ENCODE peak calls at places on chromosomes 12 and 14, in five cellular contexts. V is lower lobe of right lung, E is lower leg skin, L is brain microvascular endothelial cell, Y is tibial artery. I is an unnamed sample.

GRCh38 chr14:103432627-103433026 is 47.4 kb downstream of the MARK3 start:
- DNase-seq in V (no peak), L (no peak), E (no peak), Y (no peak), I (no peak)

GRCh38 chr12:10048531-10048930 is 18.0 kb downstream of the CLEC9A start:
- DNase-seq in Y (no peak), V (no peak), L (no peak), E (no peak), I (no peak)

GRCh38 chr14:28831126-28831525 is 64.5 kb downstream of the FOXG1 start:
- DNase-seq in E (no peak), Y (no peak), L (no peak), V (no peak), I (no peak)

GRCh38 chr12:45827974-45828373 is 98.5 kb downstream of the ARID2 start:
- DNase-seq in Y (no peak), L (no peak), E (no peak), V (no peak), I (no peak)

GRCh38 chr14:87109271-87109670 is 883.7 kb downstream of the GALC start:
- DNase-seq in V (no peak), E (no peak), L (no peak), Y (no peak), I (no peak)

GRCh38 chr14:85342858-85343607 is 186.9 kb upstream of the FLRT2 start:
- DNase-seq in V (no peak), L (no peak), Y (no peak), E (no peak), I (no peak)

GRCh38 chr14:61565181-61565580 is 130.1 kb upstream of the HIF1A start:
- DNase-seq in Y (no peak), E (no peak), L (no peak), V (no peak), I (no peak)

GRCh38 chr12:48795550-48796455 is 6.9 kb upstream of the ADCY6 start:
- DNase-seq in V (no peak), E (peak; percentile 94), L (peak; percentile 66), Y (peak; percentile 80), I (peak; percentile 44)

GRCh38 chr12:102026728-102027127 is 35.1 kb downstream of the WASHC3 start:
- DNase-seq in Y (no peak), E (no peak), V (no peak), L (no peak), I (no peak)

GRCh38 chr12:105754313-105754712 is 384.4 kb downstream of the NUAK1 start:
- DNase-seq in L (no peak), V (no peak), E (no peak), Y (no peak), I (no peak)

GRCh38 chr12:45794422-45794821 is 64.9 kb downstream of the ARID2 start:
- DNase-seq in V (no peak), L (no peak), E (no peak), Y (no peak), I (no peak)

GRCh38 chr14:71372411-71372838 is 465.2 kb downstream of the PCNX1 start:
- DNase-seq in E (no peak), V (no peak), L (no peak), Y (no peak), I (no peak)

GRCh38 chr14:89767861-89768268 is 186.7 kb downstream of the EFCAB11 start:
- DNase-seq in E (no peak), V (no peak), Y (no peak), L (peak; percentile 51), I (no peak)

GRCh38 chr14:67265131-67265530 is 23.9 kb downstream of the PALS1 start:
- DNase-seq in Y (no peak), V (no peak), E (no peak), L (peak; percentile 40), I (no peak)

GRCh38 chr14:45359766-45360165 is 106.8 kb upstream of the MIS18BP1 start:
- DNase-seq in L (no peak), V (no peak), E (no peak), Y (no peak), I (no peak)

GRCh38 chr14:90828642-90829487 is 12.6 kb upstream of the TTC7B start:
- DNase-seq in E (no peak), L (no peak), V (peak; percentile 46), Y (no peak), I (no peak)

GRCh38 chr12:9334026-9334692 is 126.0 kb upstream of the PZP start:
- DNase-seq in V (no peak), L (no peak), Y (no peak), E (no peak), I (no peak)

GRCh38 chr12:62604856-62605255 is 138.2 kb downstream of the MON2 start:
- DNase-seq in E (no peak), V (no peak), Y (no peak), L (peak; percentile 36), I (no peak)

GRCh38 chr14:99191663-99192621 is 80.1 kb downstream of the BCL11B start:
- DNase-seq in L (peak; percentile 53), Y (peak; percentile 53), E (no peak), V (no peak), I (no peak)

GRCh38 chr12:22190-22529 is 44.4 kb upstream of the IQSEC3 start:
- DNase-seq in L (no peak), V (no peak), Y (no peak), E (peak; percentile 58), I (no peak)

GRCh38 chr14:105974902-105975301 is 448.5 kb downstream of the TMEM121 start:
- DNase-seq in L (no peak), V (no peak), Y (no peak), E (peak; percentile 84), I (no peak)

GRCh38 chr12:116490481-116490880 is 68.7 kb upstream of the MAP1LC3B2 start:
- DNase-seq in Y (no peak), V (no peak), E (no peak), L (peak; percentile 11), I (no peak)

DNA sequence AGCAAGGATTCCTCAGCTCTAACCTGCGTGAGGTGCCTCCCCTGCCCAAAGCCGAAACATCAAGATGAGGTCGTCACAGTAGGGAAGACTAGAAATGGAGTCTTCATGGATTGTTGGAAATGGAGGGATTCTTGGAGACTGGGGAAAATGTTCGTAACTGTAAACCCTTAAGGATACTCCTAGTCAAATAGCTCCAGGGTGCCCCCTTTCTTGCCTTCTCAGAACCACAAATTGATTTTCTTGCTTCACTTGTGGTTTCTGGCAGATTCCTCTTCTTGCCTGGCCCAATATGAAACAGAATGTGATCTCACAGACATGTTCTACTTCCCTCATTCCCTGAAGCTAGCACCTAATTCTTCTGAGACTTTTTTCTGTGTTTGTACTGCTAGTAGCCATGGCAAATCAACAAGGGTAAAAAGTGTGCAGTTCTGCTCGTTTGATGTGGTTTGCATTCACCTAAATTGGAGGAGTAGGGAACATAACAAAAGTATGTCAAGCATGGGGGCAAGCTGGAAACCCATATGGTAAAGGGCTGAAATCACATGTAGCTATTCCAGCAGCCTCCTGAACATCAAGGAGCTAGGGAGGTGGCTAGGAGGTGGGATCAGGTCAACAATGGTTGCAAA is 331.9 kb downstream of the PAWR start:
- DNase-seq in L (no peak), E (no peak), V (no peak), Y (no peak), I (no peak)
- TF ChIP-seq CTCF in L (no peak), E (no peak), V (no peak), Y (no peak), I (no peak)

GRCh38 chr12:93497456-93497855 is 30.1 kb downstream of the MRPL42 start:
- DNase-seq in E (no peak), Y (no peak), V (no peak), L (no peak), I (no peak)
- TF ChIP-seq CTCF in E (no peak), Y (no peak), V (no peak), L (no peak), I (no peak)

GRCh38 chr12:49883065-49883464 is 20.6 kb downstream of the FAIM2 start:
- DNase-seq in Y (no peak), V (peak; percentile 19), E (no peak), L (no peak), I (no peak)
- TF ChIP-seq CTCF in Y (no peak), V (no peak), E (no peak), L (peak; percentile 38), I (no peak)

GRCh38 chr12:52977195-52977594 is 28.3 kb downstream of the KRT18 start:
- DNase-seq in Y (no peak), E (no peak), V (no peak), L (no peak), I (no peak)

GRCh38 chr12:52976574-52977071 is 27.7 kb downstream of the KRT18 start:
- DNase-seq in E (no peak), L (peak; percentile 13), V (no peak), Y (no peak), I (no peak)

GRCh38 chr12:52975820-52976573 is 27.1 kb downstream of the KRT18 start:
- DNase-seq in V (peak; percentile 57), L (peak; percentile 17), E (no peak), Y (no peak), I (no peak)

GRCh38 chr12:52971701-52972329 is 22.9 kb downstream of the KRT18 start:
- DNase-seq in E (no peak), Y (no peak), V (no peak), L (peak; percentile 58), I (no peak)

GRCh38 chr12:52975204-52975603 is 26.3 kb downstream of the KRT18 start:
- DNase-seq in Y (no peak), L (peak; percentile 38), V (no peak), E (no peak), I (no peak)
- TF ChIP-seq CTCF in Y (no peak), L (no peak), V (no peak), E (no peak), I (no peak)

DNA sequence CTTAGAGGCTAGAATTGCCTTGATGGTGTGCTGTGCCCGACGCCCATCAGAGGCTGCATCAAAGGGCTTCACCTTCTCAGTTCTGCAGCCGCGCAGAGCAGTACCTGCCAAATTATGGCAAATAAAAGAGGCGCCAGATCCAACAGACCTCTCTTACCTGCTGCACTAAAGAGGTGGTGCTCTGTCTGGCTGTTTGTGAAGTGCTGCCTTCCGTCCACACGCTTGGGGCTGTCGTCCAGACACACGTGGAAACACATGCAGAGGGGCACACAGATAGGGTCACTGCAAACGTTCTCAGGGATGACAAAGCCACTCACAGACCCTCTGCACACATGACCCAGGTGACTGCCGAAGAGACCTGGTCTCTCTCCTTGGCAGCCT is 617.5 kb downstream of the VRK1 start:
- DNase-seq in Y (no peak), L (no peak), E (no peak), V (no peak), I (no peak)
- TF ChIP-seq CTCF in Y (no peak), L (no peak), E (no peak), V (no peak), I (no peak)

GRCh38 chr12:54725233-54725843 is 77.2 kb upstream of the DCD start:
- DNase-seq in V (no peak), L (peak; percentile 11), E (no peak), Y (no peak), I (no peak)
- TF ChIP-seq CTCF in V (peak; percentile 22), L (peak; percentile 40), E (no peak), Y (no peak), I (peak; percentile 11)